ENCODE peak calls at places on chromosomes 4 and X, in eight cellular contexts. Q, O, F, P, K, B, I and Z are unnamed samples.

GRCh38 chr4:60683357-60683756 is 516.8 kb upstream of the ADGRL3 start:
- DNase-seq in Q (no peak), O (peak; percentile 34), F (peak; percentile 79), P (no peak), K (no peak), B (no peak), I (no peak), Z (no peak)

GRCh38 chrX:23513121-23513520 is 154.2 kb upstream of the PRDX4 start:
- DNase-seq in Q (peak; percentile 70), O (no peak), F (no peak), P (no peak), K (no peak), B (no peak), I (no peak), Z (no peak)

GRCh38 chr4:20028694-20029093 is 223.0 kb upstream of the SLIT2 start:
- DNase-seq in Q (no peak), O (peak; percentile 74), F (peak; percentile 79), P (no peak), K (peak; percentile 3), B (no peak), I (no peak), Z (no peak)

GRCh38 chrX:102684772-102685520 is 27.3 kb upstream of the GPRASP2 start:
- DNase-seq in Q (no peak), O (no peak), F (no peak), P (no peak), K (no peak), B (peak; percentile 33), I (no peak), Z (no peak)

GRCh38 chr4:112968456-112969159 is 80.8 kb upstream of the ANK2 start:
- DNase-seq in Q (no peak), O (peak; percentile 70), F (peak; percentile 45), P (no peak), K (no peak), B (no peak), I (no peak), Z (no peak)

GRCh38 chr4:1245481-1246051 is 3.4 kb downstream of the CTBP1 start:
- DNase-seq in Q (no peak), O (no peak), F (no peak), P (peak; percentile 27), K (no peak), B (no peak), I (no peak), Z (peak; percentile 5)

GRCh38 chrX:41457618-41458192 is 10.6 kb downstream of the NYX start:
- DNase-seq in Q (peak; percentile 57), O (peak; percentile 5), F (peak; percentile 6), P (no peak), K (no peak), B (peak; percentile 71), I (peak; percentile 40), Z (no peak)

GRCh38 chr4:108393870-108394269 is 225.1 kb upstream of the LEF1 start:
- DNase-seq in Q (no peak), O (no peak), F (no peak), P (no peak), K (no peak), B (no peak), I (no peak), Z (no peak)

GRCh38 chrX:142977128-142977914 is 48.4 kb upstream of the SPANXN4 start:
- DNase-seq in Q (no peak), O (no peak), F (no peak), P (no peak), K (no peak), B (peak; percentile 37), I (no peak), Z (no peak)

GRCh38 chr4:81290818-81291217 is 75.8 kb upstream of the PRKG2 start:
- DNase-seq in Q (no peak), O (no peak), F (no peak), P (no peak), K (no peak), B (no peak), I (no peak), Z (no peak)

GRCh38 chr4:89152972-89153371 is 41.6 kb downstream of the TIGD2 start:
- DNase-seq in Q (peak; percentile 43), O (peak; percentile 24), F (no peak), P (no peak), K (no peak), B (no peak), I (no peak), Z (no peak)

GRCh38 chrX:119234931-119235555 is 1.0 kb upstream of the PGRMC1 start:
- DNase-seq in Q (peak; percentile 61), O (peak; percentile 35), F (no peak), P (no peak), K (no peak), B (no peak), I (no peak), Z (no peak)

GRCh38 chr4:80361329-80361900 is 25.9 kb downstream of the CFAP299 start:
- DNase-seq in Q (peak; percentile 61), O (peak; percentile 58), F (peak; percentile 68), P (peak; percentile 21), K (peak; percentile 8), B (peak; percentile 49), I (peak; percentile 76), Z (peak; percentile 9)

GRCh38 chrX:135484636-135485289 is 35.7 kb upstream of the INTS6L start:
- DNase-seq in Q (peak; percentile 27), O (peak; percentile 63), F (peak; percentile 55), P (peak; percentile 21), K (peak; percentile 21), B (peak; percentile 37), I (peak; percentile 50), Z (peak; percentile 45)

GRCh38 chr4:162685401-162685800 is 481.3 kb downstream of the NAF1 start:
- DNase-seq in Q (no peak), O (no peak), F (no peak), P (no peak), K (no peak), B (no peak), I (no peak), Z (no peak)

GRCh38 chr4:112083587-112084347 is 61.5 kb upstream of the FAM241A start:
- DNase-seq in Q (no peak), O (peak; percentile 40), F (peak; percentile 71), P (no peak), K (no peak), B (no peak), I (no peak), Z (no peak)

GRCh38 chr4:7973545-7973981 is 33.9 kb upstream of the AFAP1 start:
- DNase-seq in Q (no peak), O (peak; percentile 86), F (peak; percentile 85), P (no peak), K (no peak), B (no peak), I (no peak), Z (no peak)

GRCh38 chr4:93317046-93317445 is 511.5 kb upstream of the ATOH1 start:
- DNase-seq in Q (no peak), O (no peak), F (no peak), P (no peak), K (no peak), B (no peak), I (no peak), Z (no peak)

GRCh38 chr4:2480649-2481048 is 11.7 kb downstream of the RNF4 start:
- DNase-seq in Q (no peak), O (no peak), F (no peak), P (no peak), K (no peak), B (no peak), I (no peak), Z (no peak)

GRCh38 chr4:147096667-147097604 is 151.3 kb upstream of the TTC29 start:
- DNase-seq in Q (peak; percentile 73), O (peak; percentile 70), F (peak; percentile 64), P (peak; percentile 35), K (peak; percentile 32), B (peak; percentile 57), I (peak; percentile 58), Z (peak; percentile 61)

GRCh38 chrX:19579485-19579884 is 64.2 kb upstream of the MAP3K15 start:
- DNase-seq in Q (no peak), O (peak; percentile 87), F (peak; percentile 21), P (no peak), K (no peak), B (no peak), I (no peak), Z (no peak)

GRCh38 chrX:72025236-72025770 is 106.4 kb downstream of the RTL5 start:
- DNase-seq in Q (no peak), O (no peak), F (no peak), P (no peak), K (no peak), B (no peak), I (no peak), Z (no peak)

GRCh38 chrX:72026341-72027023 is 105.2 kb downstream of the RTL5 start:
- DNase-seq in Q (no peak), O (peak; percentile 60), F (peak; percentile 33), P (no peak), K (no peak), B (no peak), I (no peak), Z (no peak)

GRCh38 chrX:72027914-72028307 is 103.8 kb downstream of the RTL5 start:
- DNase-seq in Q (no peak), O (no peak), F (no peak), P (no peak), K (no peak), B (no peak), I (no peak), Z (no peak)

GRCh38 chrX:72028701-72029470 is 102.8 kb downstream of the RTL5 start:
- DNase-seq in Q (no peak), O (no peak), F (no peak), P (no peak), K (no peak), B (no peak), I (no peak), Z (no peak)

GRCh38 chrX:72027024-72027913 is 104.4 kb downstream of the RTL5 start:
- DNase-seq in Q (no peak), O (peak; percentile 57), F (no peak), P (no peak), K (no peak), B (no peak), I (no peak), Z (no peak)
- H2AFZ ChIP-seq in Q (no peak overlapping the region), O (peak overlapping the region; percentile 73), F (no peak overlapping the region), P (no peak overlapping the region), K (no peak overlapping the region), B (no peak overlapping the region), I (no peak overlapping the region), Z (no peak overlapping the region)

GRCh38 chrX:78650906-78651437 is 8.2 kb downstream of the RTL3 start:
- DNase-seq in Q (peak; percentile 0), O (peak; percentile 55), F (peak; percentile 2), P (no peak), K (no peak), B (peak; percentile 87), I (no peak), Z (no peak)
- H3K9me2 ChIP-seq in Q (no peaks in the 10 kb centered on the region), O (no peaks in the 10 kb centered on the region), F (no peaks in the 10 kb centered on the region), P (no peaks in the 10 kb centered on the region), K (no peaks in the 10 kb centered on the region), B (no peaks in the 10 kb centered on the region), I (no peaks in the 10 kb centered on the region), Z (no peaks in the 10 kb centered on the region)

GRCh38 chr4:55549888-55550287 is 3.2 kb upstream of the CLOCK start:
- DNase-seq in Q (no peak), O (peak; percentile 86), F (peak; percentile 99), P (no peak), K (peak; percentile 98), B (no peak), I (no peak), Z (peak; percentile 51)
- TF ChIP-seq EZH2phosphoT487 in Q (no peak), O (no peak), F (no peak), P (no peak), K (no peak), B (no peak), I (no peak), Z (no peak)

DNA sequence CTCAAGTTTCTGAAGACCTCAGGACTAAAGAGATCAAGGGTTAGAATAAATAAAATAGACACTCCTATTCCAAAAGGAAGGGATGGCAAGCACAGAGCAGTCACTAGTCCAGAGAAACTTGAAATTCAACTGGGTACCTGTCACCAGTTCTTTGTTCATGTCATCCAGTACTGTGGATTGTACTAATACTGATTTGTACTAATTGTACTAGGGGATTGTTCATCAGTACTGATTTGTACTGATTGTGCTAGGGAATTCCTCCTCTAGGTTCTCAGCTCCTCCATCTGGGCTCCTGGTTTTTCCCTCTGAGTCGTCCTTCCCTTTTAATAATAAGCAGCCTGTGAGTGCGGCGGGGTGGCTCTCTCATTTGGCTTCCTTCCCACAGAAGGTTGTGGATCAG is 31.1 kb upstream of the SOD3 start:
- DNase-seq in Q (no peak), O (no peak), F (no peak), P (no peak), K (no peak), B (no peak), I (no peak), Z (no peak)
- H2AFZ ChIP-seq in Q (peak overlapping the region; percentile 18), O (no peak overlapping the region), F (no peak overlapping the region), P (no peak overlapping the region), K (no peak overlapping the region), B (no peak overlapping the region), I (no peak overlapping the region), Z (no peak overlapping the region)